ENCODE peak calls at places on chromosomes 7 and 10, in ten cellular contexts. One of them, this sample, is unnamed.

GRCh38 chr10:24444337-24444736 is 235.4 kb downstream of the KIAA1217 start:
- DNase-seq in NCI-H1092 treated with DMSO at 0.1 percent for 48 hours: no peak
- DNase-seq in AML-193: no peak
- DNase-seq in adrenal gland: no peak
- DNase-seq in GOT3: no peak
- DNase-seq in glutamatergic neuron: no peak
- DNase-seq in BE2C: no peak
- DNase-seq in endothelial cell: no peak
- DNase-seq in activated CD4-positive, alpha-beta T cell treated with anti-CD3 and anti-CD28 coated beads, Interleukin-2, amount 10 ng/mL, durations not matched to agents 7 days and 5 days: no peak
- DNase-seq in NCI-H2081: no peak
- DNase-seq in this sample: no peak

GRCh38 chr7:140416560-140416959 is 12.7 kb downstream of the RAB19 start:
- DNase-seq in NCI-H1092 treated with DMSO at 0.1 percent for 48 hours: no peak
- DNase-seq in AML-193: no peak
- DNase-seq in adrenal gland: no peak
- DNase-seq in GOT3: no peak
- DNase-seq in glutamatergic neuron: no peak
- DNase-seq in BE2C: no peak
- DNase-seq in endothelial cell: no peak
- DNase-seq in activated CD4-positive, alpha-beta T cell treated with anti-CD3 and anti-CD28 coated beads, Interleukin-2, amount 10 ng/mL, durations not matched to agents 7 days and 5 days: no peak
- DNase-seq in NCI-H2081: peak; percentile 17
- DNase-seq in this sample: no peak

GRCh38 chr7:135979674-135980660 is 2.8 kb upstream of the MTPN start:
- DNase-seq in NCI-H1092 treated with DMSO at 0.1 percent for 48 hours: no peak
- DNase-seq in AML-193: no peak
- DNase-seq in adrenal gland: no peak
- DNase-seq in GOT3: no peak
- DNase-seq in glutamatergic neuron: no peak
- DNase-seq in BE2C: no peak
- DNase-seq in endothelial cell: no peak
- DNase-seq in activated CD4-positive, alpha-beta T cell treated with anti-CD3 and anti-CD28 coated beads, Interleukin-2, amount 10 ng/mL, durations not matched to agents 7 days and 5 days: no peak
- DNase-seq in NCI-H2081: no peak
- DNase-seq in this sample: no peak

GRCh38 chr10:49605177-49605938 is 4.8 kb upstream of the SLC18A3 start:
- DNase-seq in NCI-H1092 treated with DMSO at 0.1 percent for 48 hours: peak; percentile 41
- DNase-seq in AML-193: no peak
- DNase-seq in adrenal gland: peak; percentile 72
- DNase-seq in GOT3: no peak
- DNase-seq in glutamatergic neuron: no peak
- DNase-seq in BE2C: peak; percentile 49
- DNase-seq in endothelial cell: no peak
- DNase-seq in activated CD4-positive, alpha-beta T cell treated with anti-CD3 and anti-CD28 coated beads, Interleukin-2, amount 10 ng/mL, durations not matched to agents 7 days and 5 days: no peak
- DNase-seq in NCI-H2081: no peak
- DNase-seq in this sample: peak; percentile 3

GRCh38 chr10:80132299-80133139 is at the start of gene PLAC9:
- DNase-seq in NCI-H1092 treated with DMSO at 0.1 percent for 48 hours: no peak
- DNase-seq in AML-193: no peak
- DNase-seq in adrenal gland: peak; percentile 7
- DNase-seq in GOT3: no peak
- DNase-seq in glutamatergic neuron: peak; percentile 53
- DNase-seq in BE2C: no peak
- DNase-seq in endothelial cell: peak; percentile 56
- DNase-seq in activated CD4-positive, alpha-beta T cell treated with anti-CD3 and anti-CD28 coated beads, Interleukin-2, amount 10 ng/mL, durations not matched to agents 7 days and 5 days: no peak
- DNase-seq in NCI-H2081: no peak
- DNase-seq in this sample: peak; percentile 63

GRCh38 chr7:122199171-122199570 is 55.1 kb upstream of the AASS start:
- DNase-seq in NCI-H1092 treated with DMSO at 0.1 percent for 48 hours: no peak
- DNase-seq in AML-193: no peak
- DNase-seq in adrenal gland: peak; percentile 2
- DNase-seq in GOT3: no peak
- DNase-seq in glutamatergic neuron: no peak
- DNase-seq in BE2C: no peak
- DNase-seq in endothelial cell: no peak
- DNase-seq in activated CD4-positive, alpha-beta T cell treated with anti-CD3 and anti-CD28 coated beads, Interleukin-2, amount 10 ng/mL, durations not matched to agents 7 days and 5 days: no peak
- DNase-seq in NCI-H2081: no peak
- DNase-seq in this sample: no peak

GRCh38 chr7:50690541-50691011 is 92.1 kb downstream of the GRB10 start:
- DNase-seq in NCI-H1092 treated with DMSO at 0.1 percent for 48 hours: no peak
- DNase-seq in AML-193: no peak
- DNase-seq in adrenal gland: no peak
- DNase-seq in GOT3: no peak
- DNase-seq in glutamatergic neuron: peak; percentile 54
- DNase-seq in BE2C: no peak
- DNase-seq in endothelial cell: no peak
- DNase-seq in activated CD4-positive, alpha-beta T cell treated with anti-CD3 and anti-CD28 coated beads, Interleukin-2, amount 10 ng/mL, durations not matched to agents 7 days and 5 days: no peak
- DNase-seq in NCI-H2081: peak; percentile 54
- DNase-seq in this sample: no peak

GRCh38 chr7:4189151-4189570 is 492.9 kb upstream of the FOXK1 start:
- DNase-seq in NCI-H1092 treated with DMSO at 0.1 percent for 48 hours: peak; percentile 56
- DNase-seq in AML-193: no peak
- DNase-seq in adrenal gland: peak; percentile 41
- DNase-seq in GOT3: no peak
- DNase-seq in glutamatergic neuron: no peak
- DNase-seq in BE2C: no peak
- DNase-seq in endothelial cell: no peak
- DNase-seq in activated CD4-positive, alpha-beta T cell treated with anti-CD3 and anti-CD28 coated beads, Interleukin-2, amount 10 ng/mL, durations not matched to agents 7 days and 5 days: no peak
- DNase-seq in NCI-H2081: peak; percentile 92
- DNase-seq in this sample: no peak

GRCh38 chr10:97532935-97533671 is 34.4 kb downstream of the UBTD1 start:
- DNase-seq in NCI-H1092 treated with DMSO at 0.1 percent for 48 hours: no peak
- DNase-seq in AML-193: no peak
- DNase-seq in adrenal gland: no peak
- DNase-seq in GOT3: no peak
- DNase-seq in glutamatergic neuron: peak; percentile 71
- DNase-seq in BE2C: peak; percentile 29
- DNase-seq in endothelial cell: peak; percentile 31
- DNase-seq in activated CD4-positive, alpha-beta T cell treated with anti-CD3 and anti-CD28 coated beads, Interleukin-2, amount 10 ng/mL, durations not matched to agents 7 days and 5 days: no peak
- DNase-seq in NCI-H2081: no peak
- DNase-seq in this sample: peak; percentile 67

GRCh38 chr7:94701555-94701973 is 45.6 kb upstream of the SGCE start:
- DNase-seq in NCI-H1092 treated with DMSO at 0.1 percent for 48 hours: no peak
- DNase-seq in AML-193: no peak
- DNase-seq in adrenal gland: no peak
- DNase-seq in GOT3: no peak
- DNase-seq in glutamatergic neuron: no peak
- DNase-seq in BE2C: no peak
- DNase-seq in endothelial cell: peak; percentile 5
- DNase-seq in activated CD4-positive, alpha-beta T cell treated with anti-CD3 and anti-CD28 coated beads, Interleukin-2, amount 10 ng/mL, durations not matched to agents 7 days and 5 days: no peak
- DNase-seq in NCI-H2081: no peak
- DNase-seq in this sample: no peak

GRCh38 chr7:73526892-73527821 is 5.1 kb upstream of the BAZ1B start:
- DNase-seq in NCI-H1092 treated with DMSO at 0.1 percent for 48 hours: peak; percentile 42
- DNase-seq in AML-193: no peak
- DNase-seq in adrenal gland: no peak
- DNase-seq in GOT3: no peak
- DNase-seq in glutamatergic neuron: no peak
- DNase-seq in BE2C: peak; percentile 44
- DNase-seq in endothelial cell: peak; percentile 5
- DNase-seq in activated CD4-positive, alpha-beta T cell treated with anti-CD3 and anti-CD28 coated beads, Interleukin-2, amount 10 ng/mL, durations not matched to agents 7 days and 5 days: peak; percentile 23
- DNase-seq in NCI-H2081: peak; percentile 84
- DNase-seq in this sample: no peak

GRCh38 chr7:103394566-103394965 is 47.1 kb downstream of the PSMC2 start:
- DNase-seq in NCI-H1092 treated with DMSO at 0.1 percent for 48 hours: no peak
- DNase-seq in AML-193: no peak
- DNase-seq in adrenal gland: no peak
- DNase-seq in GOT3: no peak
- DNase-seq in glutamatergic neuron: no peak
- DNase-seq in BE2C: no peak
- DNase-seq in endothelial cell: no peak
- DNase-seq in activated CD4-positive, alpha-beta T cell treated with anti-CD3 and anti-CD28 coated beads, Interleukin-2, amount 10 ng/mL, durations not matched to agents 7 days and 5 days: no peak
- DNase-seq in NCI-H2081: no peak
- DNase-seq in this sample: no peak

GRCh38 chr7:66297579-66297978 is 92.4 kb downstream of the TPST1 start:
- DNase-seq in NCI-H1092 treated with DMSO at 0.1 percent for 48 hours: no peak
- DNase-seq in AML-193: peak; percentile 77
- DNase-seq in adrenal gland: no peak
- DNase-seq in GOT3: no peak
- DNase-seq in glutamatergic neuron: no peak
- DNase-seq in BE2C: no peak
- DNase-seq in endothelial cell: no peak
- DNase-seq in activated CD4-positive, alpha-beta T cell treated with anti-CD3 and anti-CD28 coated beads, Interleukin-2, amount 10 ng/mL, durations not matched to agents 7 days and 5 days: no peak
- DNase-seq in NCI-H2081: no peak
- DNase-seq in this sample: no peak

GRCh38 chr10:117942261-117942660 is 104.5 kb downstream of the RAB11FIP2 start:
- DNase-seq in NCI-H1092 treated with DMSO at 0.1 percent for 48 hours: no peak
- DNase-seq in AML-193: no peak
- DNase-seq in adrenal gland: no peak
- DNase-seq in GOT3: no peak
- DNase-seq in glutamatergic neuron: no peak
- DNase-seq in BE2C: no peak
- DNase-seq in endothelial cell: no peak
- DNase-seq in activated CD4-positive, alpha-beta T cell treated with anti-CD3 and anti-CD28 coated beads, Interleukin-2, amount 10 ng/mL, durations not matched to agents 7 days and 5 days: no peak
- DNase-seq in NCI-H2081: no peak
- DNase-seq in this sample: no peak

GRCh38 chr7:143878884-143879283 is 23.1 kb downstream of the TCAF1 start:
- DNase-seq in NCI-H1092 treated with DMSO at 0.1 percent for 48 hours: no peak
- DNase-seq in AML-193: no peak
- DNase-seq in adrenal gland: no peak
- DNase-seq in GOT3: no peak
- DNase-seq in glutamatergic neuron: no peak
- DNase-seq in BE2C: peak; percentile 65
- DNase-seq in endothelial cell: no peak
- DNase-seq in activated CD4-positive, alpha-beta T cell treated with anti-CD3 and anti-CD28 coated beads, Interleukin-2, amount 10 ng/mL, durations not matched to agents 7 days and 5 days: no peak
- DNase-seq in NCI-H2081: no peak
- DNase-seq in this sample: no peak

GRCh38 chr10:110947061-110947595 is 27.7 kb downstream of the SHOC2 start:
- DNase-seq in NCI-H1092 treated with DMSO at 0.1 percent for 48 hours: no peak
- DNase-seq in AML-193: no peak
- DNase-seq in adrenal gland: no peak
- DNase-seq in GOT3: no peak
- DNase-seq in glutamatergic neuron: no peak
- DNase-seq in BE2C: no peak
- DNase-seq in endothelial cell: no peak
- DNase-seq in activated CD4-positive, alpha-beta T cell treated with anti-CD3 and anti-CD28 coated beads, Interleukin-2, amount 10 ng/mL, durations not matched to agents 7 days and 5 days: no peak
- DNase-seq in NCI-H2081: no peak
- DNase-seq in this sample: no peak

GRCh38 chr10:117654105-117654504 is 111.6 kb downstream of the EMX2 start:
- DNase-seq in NCI-H1092 treated with DMSO at 0.1 percent for 48 hours: no peak
- DNase-seq in AML-193: no peak
- DNase-seq in adrenal gland: no peak
- DNase-seq in GOT3: no peak
- DNase-seq in glutamatergic neuron: no peak
- DNase-seq in BE2C: no peak
- DNase-seq in endothelial cell: no peak
- DNase-seq in activated CD4-positive, alpha-beta T cell treated with anti-CD3 and anti-CD28 coated beads, Interleukin-2, amount 10 ng/mL, durations not matched to agents 7 days and 5 days: no peak
- DNase-seq in NCI-H2081: no peak
- DNase-seq in this sample: no peak

GRCh38 chr10:112539340-112539739 is 92.3 kb downstream of the VTI1A start:
- DNase-seq in NCI-H1092 treated with DMSO at 0.1 percent for 48 hours: no peak
- DNase-seq in AML-193: no peak
- DNase-seq in adrenal gland: no peak
- DNase-seq in GOT3: no peak
- DNase-seq in glutamatergic neuron: no peak
- DNase-seq in BE2C: no peak
- DNase-seq in endothelial cell: no peak
- DNase-seq in activated CD4-positive, alpha-beta T cell treated with anti-CD3 and anti-CD28 coated beads, Interleukin-2, amount 10 ng/mL, durations not matched to agents 7 days and 5 days: no peak
- DNase-seq in NCI-H2081: no peak
- DNase-seq in this sample: no peak

GRCh38 chr7:77665161-77665560 is 31.1 kb upstream of the RSBN1L start:
- DNase-seq in NCI-H1092 treated with DMSO at 0.1 percent for 48 hours: no peak
- DNase-seq in AML-193: no peak
- DNase-seq in adrenal gland: no peak
- DNase-seq in GOT3: no peak
- DNase-seq in glutamatergic neuron: no peak
- DNase-seq in BE2C: no peak
- DNase-seq in endothelial cell: no peak
- DNase-seq in activated CD4-positive, alpha-beta T cell treated with anti-CD3 and anti-CD28 coated beads, Interleukin-2, amount 10 ng/mL, durations not matched to agents 7 days and 5 days: no peak
- DNase-seq in NCI-H2081: no peak
- DNase-seq in this sample: no peak

GRCh38 chr7:1846331-1847065 is 176.4 kb downstream of the ELFN1 start:
- DNase-seq in NCI-H1092 treated with DMSO at 0.1 percent for 48 hours: no peak
- DNase-seq in AML-193: no peak
- DNase-seq in adrenal gland: no peak
- DNase-seq in GOT3: no peak
- DNase-seq in glutamatergic neuron: peak; percentile 7
- DNase-seq in BE2C: peak; percentile 5
- DNase-seq in endothelial cell: no peak
- DNase-seq in activated CD4-positive, alpha-beta T cell treated with anti-CD3 and anti-CD28 coated beads, Interleukin-2, amount 10 ng/mL, durations not matched to agents 7 days and 5 days: no peak
- DNase-seq in NCI-H2081: no peak
- DNase-seq in this sample: peak; percentile 6

GRCh38 chr7:99381664-99382075 is 7.1 kb downstream of the ARPC1B start:
- DNase-seq in NCI-H1092 treated with DMSO at 0.1 percent for 48 hours: no peak
- DNase-seq in AML-193: no peak
- DNase-seq in adrenal gland: peak; percentile 71
- DNase-seq in GOT3: no peak
- DNase-seq in glutamatergic neuron: no peak
- DNase-seq in BE2C: no peak
- DNase-seq in endothelial cell: no peak
- DNase-seq in activated CD4-positive, alpha-beta T cell treated with anti-CD3 and anti-CD28 coated beads, Interleukin-2, amount 10 ng/mL, durations not matched to agents 7 days and 5 days: no peak
- DNase-seq in NCI-H2081: no peak
- DNase-seq in this sample: no peak

GRCh38 chr10:119209736-119210355 is 2.5 kb downstream of the GRK5 start:
- DNase-seq in NCI-H1092 treated with DMSO at 0.1 percent for 48 hours: no peak
- DNase-seq in AML-193: no peak
- DNase-seq in adrenal gland: no peak
- DNase-seq in GOT3: no peak
- DNase-seq in glutamatergic neuron: no peak
- DNase-seq in BE2C: no peak
- DNase-seq in endothelial cell: no peak
- DNase-seq in activated CD4-positive, alpha-beta T cell treated with anti-CD3 and anti-CD28 coated beads, Interleukin-2, amount 10 ng/mL, durations not matched to agents 7 days and 5 days: no peak
- DNase-seq in NCI-H2081: no peak
- DNase-seq in this sample: no peak

GRCh38 chr7:98995111-98995510 is 116.8 kb downstream of the TRRAP start:
- DNase-seq in NCI-H1092 treated with DMSO at 0.1 percent for 48 hours: no peak
- DNase-seq in AML-193: no peak
- DNase-seq in adrenal gland: no peak
- DNase-seq in GOT3: no peak
- DNase-seq in glutamatergic neuron: no peak
- DNase-seq in BE2C: no peak
- DNase-seq in endothelial cell: no peak
- DNase-seq in activated CD4-positive, alpha-beta T cell treated with anti-CD3 and anti-CD28 coated beads, Interleukin-2, amount 10 ng/mL, durations not matched to agents 7 days and 5 days: no peak
- DNase-seq in NCI-H2081: no peak
- DNase-seq in this sample: no peak

This sample was measured in WTC11.